ENCODE peak calls at places on chromosomes 3 and 15, in seven cellular contexts. P, A, D, K, L, Y and I are unnamed samples.
A peak's percentile ranks its signal among the peaks of the same experiment; 100 is the strongest.

GRCh38 chr3:106824856-106825255 is 552.4 kb upstream of the CCDC54 start:
- DNase-seq in P (no peak), A (peak; percentile 48), D (peak; percentile 72), K (no peak), L (peak; percentile 76), Y (no peak), I (peak; percentile 81)

GRCh38 chr15:49832421-49832980 is 211.7 kb downstream of the DTWD1 start:
- DNase-seq in P (no peak), A (peak; percentile 16), D (peak; percentile 44), K (no peak), L (no peak), Y (no peak), I (peak; percentile 10)

GRCh38 chr3:134300520-134300919 is 49.9 kb upstream of the RYK start:
- DNase-seq in P (no peak), A (no peak), D (no peak), K (no peak), L (no peak), Y (no peak), I (no peak)

GRCh38 chr3:172869356-172869755 is 118.8 kb downstream of the ECT2 start:
- DNase-seq in P (no peak), A (peak; percentile 84), D (peak; percentile 70), K (no peak), L (peak; percentile 10), Y (no peak), I (no peak)

GRCh38 chr3:27721717-27722564 is at the start of gene EOMES:
- DNase-seq in P (peak; percentile 57), A (peak; percentile 48), D (peak; percentile 36), K (peak; percentile 63), L (peak; percentile 23), Y (no peak), I (peak; percentile 70)

GRCh38 chr3:169243122-169243521 is 420.4 kb downstream of the MECOM start:
- DNase-seq in P (no peak), A (peak; percentile 70), D (peak; percentile 50), K (no peak), L (peak; percentile 41), Y (no peak), I (peak; percentile 11)

GRCh38 chr3:71177375-71177774 is 406.2 kb downstream of the FOXP1 start:
- DNase-seq in P (no peak), A (no peak), D (no peak), K (no peak), L (no peak), Y (no peak), I (no peak)

GRCh38 chr3:56389213-56389830 is 78.9 kb downstream of the ERC2 start:
- DNase-seq in P (no peak), A (no peak), D (no peak), K (no peak), L (no peak), Y (no peak), I (peak; percentile 46)

GRCh38 chr3:53495091-53495517 is 693 bp downstream of the CACNA1D start:
- DNase-seq in P (no peak), A (no peak), D (no peak), K (no peak), L (no peak), Y (no peak), I (peak; percentile 22)

GRCh38 chr15:91632176-91632575 is 221.3 kb upstream of the SLCO3A1 start:
- DNase-seq in P (no peak), A (no peak), D (no peak), K (no peak), L (no peak), Y (no peak), I (no peak)